ENCODE peak calls at places on chromosomes 4 and X, in four cellular contexts. One of them, this sample, is unnamed.

GRCh38 chr4:65592089-65592488 is 78.2 kb downstream of the EPHA5 start:
- DNase-seq in left cardiac atrium: no peak
- DNase-seq in NAMALWA: no peak
- DNase-seq in cardiac muscle cell: no peak
- DNase-seq in this sample: no peak

GRCh38 chr4:962231-963208 is 10.8 kb downstream of the DGKQ start:
- DNase-seq in left cardiac atrium: no peak
- DNase-seq in NAMALWA: no peak
- DNase-seq in cardiac muscle cell: no peak
- DNase-seq in this sample: no peak

GRCh38 chrX:39564751-39565150 is 533.0 kb downstream of the BCOR start:
- DNase-seq in left cardiac atrium: no peak
- DNase-seq in NAMALWA: no peak
- DNase-seq in cardiac muscle cell: no peak
- DNase-seq in this sample: no peak

GRCh38 chr4:20408596-20408995 is 156.9 kb downstream of the SLIT2 start:
- DNase-seq in left cardiac atrium: no peak
- DNase-seq in NAMALWA: no peak
- DNase-seq in cardiac muscle cell: no peak
- DNase-seq in this sample: no peak

GRCh38 chrX:50747471-50747900 is 66.5 kb downstream of the SHROOM4 start:
- DNase-seq in left cardiac atrium: no peak
- DNase-seq in NAMALWA: peak; percentile 30
- DNase-seq in cardiac muscle cell: peak; percentile 36
- DNase-seq in this sample: no peak

GRCh38 chr4:150305995-150306394 is 227.8 kb downstream of the DCLK2 start:
- DNase-seq in left cardiac atrium: no peak
- DNase-seq in NAMALWA: no peak
- DNase-seq in cardiac muscle cell: peak; percentile 80
- DNase-seq in this sample: no peak

GRCh38 chrX:41779058-41779564 is 55.1 kb downstream of the GPR82 start:
- DNase-seq in left cardiac atrium: no peak
- DNase-seq in NAMALWA: no peak
- DNase-seq in cardiac muscle cell: peak; percentile 30
- DNase-seq in this sample: no peak

GRCh38 chr4:39304651-39305050 is 61.5 kb downstream of the RFC1 start:
- DNase-seq in left cardiac atrium: no peak
- DNase-seq in NAMALWA: no peak
- DNase-seq in cardiac muscle cell: no peak
- DNase-seq in this sample: no peak

GRCh38 chr4:37561803-37562207 is 124.4 kb downstream of the RELL1 start:
- DNase-seq in left cardiac atrium: no peak
- DNase-seq in NAMALWA: no peak
- DNase-seq in cardiac muscle cell: peak; percentile 80
- DNase-seq in this sample: no peak

GRCh38 chr4:26287748-26288147 is 33.1 kb upstream of the RBPJ start:
- DNase-seq in left cardiac atrium: no peak
- DNase-seq in NAMALWA: no peak
- DNase-seq in cardiac muscle cell: no peak
- DNase-seq in this sample: no peak

GRCh38 chrX:19625612-19626011 is 110.3 kb upstream of the MAP3K15 start:
- DNase-seq in left cardiac atrium: no peak
- DNase-seq in NAMALWA: no peak
- DNase-seq in cardiac muscle cell: no peak
- DNase-seq in this sample: no peak

GRCh38 chrX:19862634-19863236 is 24.7 kb downstream of the SH3KBP1 start:
- DNase-seq in left cardiac atrium: no peak
- DNase-seq in NAMALWA: no peak
- DNase-seq in cardiac muscle cell: no peak
- DNase-seq in this sample: no peak

GRCh38 chrX:49071877-49072711 is 1.7 kb downstream of the PRAF2 start:
- DNase-seq in left cardiac atrium: peak; percentile 90
- DNase-seq in NAMALWA: no peak
- DNase-seq in cardiac muscle cell: peak; percentile 91
- DNase-seq in this sample: no peak

GRCh38 chr4:140326395-140326993 is 47.0 kb upstream of the SCOC start:
- DNase-seq in left cardiac atrium: peak; percentile 23
- DNase-seq in NAMALWA: peak; percentile 54
- DNase-seq in cardiac muscle cell: peak; percentile 72
- DNase-seq in this sample: no peak

GRCh38 chrX:43676960-43677582 is 21.0 kb downstream of the MAOA start:
- DNase-seq in left cardiac atrium: no peak
- DNase-seq in NAMALWA: peak; percentile 15
- DNase-seq in cardiac muscle cell: peak; percentile 74
- DNase-seq in this sample: no peak